ENCODE peak calls at places on chromosome 12, in four cellular contexts. F is left cardiac atrium, N is HFFc6, V is fibroblast of the conjunctiva. J is an unnamed sample.

GRCh38 chr12:100753837-100754236 is 40.7 kb upstream of the ANO4 start:
- DNase-seq in F (no peak), V (no peak), N (no peak), J (no peak)

GRCh38 chr12:27552886-27553560 is 29.0 kb downstream of the PPFIBP1 start:
- DNase-seq in F (no peak), V (no peak), N (no peak), J (no peak)

GRCh38 chr12:39990122-39991101 is 115.5 kb downstream of the SLC2A13 start:
- DNase-seq in F (peak; percentile 53), N (no peak), V (peak; percentile 13), J (peak; percentile 20)

GRCh38 chr12:92729773-92730305 is 27.1 kb downstream of the PLEKHG7 start:
- DNase-seq in N (no peak), F (no peak), V (no peak), J (no peak)

GRCh38 chr12:104782296-104782695 is 175.8 kb downstream of the SLC41A2 start:
- DNase-seq in F (no peak), N (no peak), V (no peak), J (no peak)

GRCh38 chr12:107663277-107663676 is 22.3 kb upstream of the PWP1 start:
- DNase-seq in F (no peak), V (no peak), N (no peak), J (no peak)

GRCh38 chr12:12156835-12157234 is 86.1 kb downstream of the BCL2L14 start:
- DNase-seq in N (no peak), F (no peak), V (no peak), J (no peak)

GRCh38 chr12:104886418-104887401 is 71.4 kb downstream of the SLC41A2 start:
- DNase-seq in F (no peak), N (peak; percentile 19), V (peak; percentile 69), J (peak; percentile 29)

J was measured in smooth muscle cell of the brain vasculature.